ENCODE peak calls at places on chromosome 9, in four cellular contexts. R, M, W and H are unnamed samples.

GRCh38 chr9:110835404-110835803 is 166.8 kb downstream of the MUSK start:
- DNase-seq in R (no peak), W (peak), M (no peak), H (no peak)

GRCh38 chr9:124752967-124753366 is 18.1 kb downstream of the NR6A1 start:
- DNase-seq in R (no peak), M (no peak), W (peak), H (no peak)

GRCh38 chr9:121299467-121300282 is 31.7 kb downstream of the GSN start:
- DNase-seq in R (peak), M (no peak), W (peak), H (no peak)

GRCh38 chr9:84170521-84171141 is 169.9 kb downstream of the SLC28A3 start:
- DNase-seq in W (peak), M (no peak), R (peak), H (no peak)

GRCh38 chr9:127423934-127424668 is at the start of gene ZNF79:
- DNase-seq in M (peak), R (peak), W (peak), H (peak)

GRCh38 chr9:135949666-135950134 is 11.5 kb downstream of the UBAC1 start:
- DNase-seq in W (no peak), R (no peak), M (no peak), H (no peak)

GRCh38 chr9:6625363-6625762 is 20.2 kb downstream of the GLDC start:
- DNase-seq in M (no peak), W (no peak), R (no peak), H (no peak)

GRCh38 chr9:88536951-88537742 is 2.2 kb downstream of the NXNL2 start:
- DNase-seq in R (peak), M (no peak), W (no peak), H (no peak)

GRCh38 chr9:113152699-113153098 is 1.9 kb downstream of the SLC31A2 start:
- DNase-seq in M (no peak), R (no peak), W (no peak), H (no peak)

GRCh38 chr9:107345327-107345726 is 62.2 kb downstream of the RAD23B start:
- DNase-seq in M (no peak), W (no peak), R (no peak), H (no peak)

GRCh38 chr9:135714242-135715055 is 12.5 kb downstream of the KCNT1 start:
- DNase-seq in R (no peak), M (no peak), W (peak), H (no peak)

GRCh38 chr9:133201424-133202144 is 7.5 kb downstream of the OBP2B start:
- DNase-seq in M (no peak), W (no peak), R (no peak), H (no peak)

GRCh38 chr9:110058304-110058953 is 149.5 kb downstream of the C9orf152 start:
- DNase-seq in W (peak), M (no peak), R (no peak), H (no peak)

GRCh38 chr9:78692871-78693270 is 395.9 kb downstream of the PSAT1 start:
- DNase-seq in W (peak), R (no peak), M (no peak), H (no peak)

GRCh38 chr9:92561374-92562329 is 25.9 kb upstream of the ECM2 start:
- DNase-seq in W (peak), R (no peak), M (no peak), H (no peak)

GRCh38 chr9:134206317-134207300 is 42.2 kb upstream of the RNU6ATAC start:
- DNase-seq in W (no peak), M (no peak), R (no peak), H (no peak)

GRCh38 chr9:114034663-114035062 is 43.4 kb downstream of the AMBP start:
- DNase-seq in R (no peak), W (no peak), M (no peak), H (no peak)

GRCh38 chr9:16884952-16885513 is 14.6 kb upstream of the BNC2 start:
- DNase-seq in R (peak), W (no peak), M (no peak), H (no peak)

GRCh38 chr9:97840521-97840920 is 12.5 kb upstream of the FOXE1 start:
- DNase-seq in W (peak), R (no peak), M (no peak), H (no peak)